ENCODE peak calls at places on chromosomes 16 and 17, in four cellular contexts. S is stomach, C is esophagus muscularis mucosa, W is upper lobe of left lung. M is an unnamed sample.

GRCh38 chr16:1992475-1993292 is 2.9 kb downstream of the SYNGR3 start:
- DNase-seq in S (no peak), C (no peak), W (peak), M (no peak)

GRCh38 chr16:8295436-8295835 is 294.9 kb downstream of the TMEM114 start:
- DNase-seq in S (no peak), C (no peak), W (no peak), M (no peak)

GRCh38 chr17:74565116-74565515 is 2.2 kb downstream of the CD300H start:
- DNase-seq in S (no peak), C (no peak), W (no peak), M (no peak)

GRCh38 chr16:29665294-29666077 is 2.4 kb downstream of the SPN start:
- DNase-seq in S (no peak), C (no peak), W (no peak), M (no peak)

GRCh38 chr17:79459003-79459655 is 151.7 kb downstream of the RBFOX3 start:
- DNase-seq in S (no peak), C (no peak), W (peak), M (no peak)

GRCh38 chr16:8663192-8664089 is 11.0 kb upstream of the ABAT start:
- DNase-seq in S (no peak), C (no peak), W (no peak), M (no peak)

GRCh38 chr16:27924411-27925118 is 138.9 kb downstream of the GSG1L start:
- DNase-seq in S (no peak), C (no peak), W (no peak), M (no peak)

GRCh38 chr16:55778718-55779117 is 54.2 kb downstream of the CES1 start:
- DNase-seq in S (no peak), C (no peak), W (no peak), M (no peak)

GRCh38 chr16:89093602-89094251 is at the start of gene ACSF3:
- DNase-seq in S (peak), C (no peak), W (peak), M (peak)

GRCh38 chr17:65750166-65750565 is 188.7 kb upstream of the AXIN2 start:
- DNase-seq in S (no peak), C (no peak), W (no peak), M (no peak)

GRCh38 chr17:79215631-79216030 is 141.0 kb downstream of the ENGASE start:
- DNase-seq in S (no peak), C (no peak), W (no peak), M (no peak)

GRCh38 chr16:34078697-34079096 is 619.3 kb downstream of the TP53TG3F start:
- DNase-seq in S (no peak), C (no peak), W (no peak), M (no peak)

GRCh38 chr17:75125984-75126383 is 5.6 kb downstream of the NT5C start:
- DNase-seq in S (no peak), C (no peak), W (no peak), M (no peak)

GRCh38 chr16:50304467-50305440 is 38.4 kb downstream of the ADCY7 start:
- DNase-seq in S (no peak), C (no peak), W (peak), M (no peak)

GRCh38 chr17:74635418-74635817 is 11.9 kb upstream of the CD300E start:
- DNase-seq in S (no peak), C (no peak), W (no peak), M (no peak)

GRCh38 chr16:57260294-57260929 is 15.4 kb downstream of the ARL2BP start:
- DNase-seq in S (peak), C (no peak), W (peak), M (peak)

GRCh38 chr17:35744830-35745229 is 8.2 kb downstream of the GAS2L2 start:
- DNase-seq in S (no peak), C (no peak), W (no peak), M (no peak)

GRCh38 chr17:31397256-31397939 is 5.9 kb downstream of the RAB11FIP4 start:
- DNase-seq in S (no peak), C (no peak), W (no peak), M (no peak)

GRCh38 chr17:40319651-40320550 is 10.9 kb downstream of the RARA start:
- DNase-seq in S (peak), C (no peak), W (no peak), M (peak)

GRCh38 chr16:84867696-84868095 is 47.9 kb downstream of the CRISPLD2 start:
- DNase-seq in S (no peak), C (no peak), W (no peak), M (no peak)

GRCh38 chr17:8997994-8998628 is 23.2 kb upstream of the NTN1 start:
- DNase-seq in S (peak), C (no peak), W (peak), M (peak)

GRCh38 chr17:8995711-8996110 is 25.6 kb upstream of the NTN1 start:
- DNase-seq in S (no peak), C (no peak), W (no peak), M (no peak)

GRCh38 chr17:8991514-8992285 is 26.2 kb upstream of the PIK3R5 start:
- DNase-seq in S (peak), C (no peak), W (no peak), M (peak)

GRCh38 chr17:8994319-8994718 is 27.0 kb upstream of the NTN1 start:
- DNase-seq in S (peak), C (no peak), W (peak), M (peak)
- TF ChIP-seq EP300 in S (no peak), C (no peak), W (no peak), M (no peak)

GRCh38 chr17:64500487-64500859 is 3.6 kb upstream of the POLG2 start:
- DNase-seq in S (no peak), C (no peak), W (no peak), M (no peak)

GRCh38 chr17:64497565-64498035 is 746 bp upstream of the POLG2 start:
- DNase-seq in S (no peak), C (no peak), W (no peak), M (no peak)

GRCh38 chr17:64496786-64497564 is at the start of gene POLG2:
- DNase-seq in S (peak), C (peak), W (peak), M (peak)

GRCh38 chr17:64499805-64500486 is 3.1 kb upstream of the POLG2 start:
- DNase-seq in S (no peak), C (no peak), W (no peak), M (no peak)

DNA sequence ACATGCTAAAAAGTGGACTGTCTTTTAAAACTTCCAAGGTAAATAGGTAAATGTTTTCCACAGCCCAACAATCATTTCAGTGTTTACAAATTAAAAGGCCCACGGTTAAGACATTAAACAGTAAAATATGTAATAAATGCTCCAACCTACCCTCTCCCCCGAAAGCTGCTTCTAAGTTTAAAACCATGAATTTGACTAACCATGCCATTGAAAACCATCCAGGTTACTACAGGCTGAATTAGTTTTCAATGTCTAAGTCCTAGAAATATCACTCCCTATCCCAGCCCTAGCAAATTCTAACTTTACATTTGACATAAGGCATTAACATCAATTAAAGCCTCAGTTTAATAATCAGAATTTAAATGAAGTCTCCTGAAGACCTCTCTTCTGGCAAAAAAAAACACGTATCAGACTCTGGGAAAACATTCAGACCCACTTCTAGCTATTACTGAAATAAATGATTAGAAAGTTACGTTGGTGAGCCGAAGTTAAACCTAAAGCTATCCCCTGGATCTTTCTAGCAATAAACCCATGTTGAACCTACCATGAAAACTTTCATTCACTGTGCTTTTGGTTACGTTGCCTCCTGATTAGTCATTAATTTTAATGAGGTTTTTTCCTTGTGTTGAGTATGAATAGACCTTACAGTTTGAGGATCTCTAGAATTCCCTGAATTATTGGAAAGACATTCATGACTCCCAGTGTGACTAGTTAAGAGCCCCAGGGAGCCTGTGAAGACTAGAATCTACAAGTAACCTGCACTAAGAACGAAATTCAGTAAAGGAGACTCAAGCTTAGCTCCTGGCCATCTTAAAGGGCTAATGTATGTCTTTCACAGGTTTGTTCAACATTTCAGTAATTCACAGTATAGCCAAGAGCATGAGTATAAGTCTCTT is 1.7 kb upstream of the POLG2 start:
- DNase-seq in S (no peak), C (no peak), W (no peak), M (no peak)
- H3K27ac ChIP-seq in S (no peak), C (no peak), W (no peak), M (peak)

DNA sequence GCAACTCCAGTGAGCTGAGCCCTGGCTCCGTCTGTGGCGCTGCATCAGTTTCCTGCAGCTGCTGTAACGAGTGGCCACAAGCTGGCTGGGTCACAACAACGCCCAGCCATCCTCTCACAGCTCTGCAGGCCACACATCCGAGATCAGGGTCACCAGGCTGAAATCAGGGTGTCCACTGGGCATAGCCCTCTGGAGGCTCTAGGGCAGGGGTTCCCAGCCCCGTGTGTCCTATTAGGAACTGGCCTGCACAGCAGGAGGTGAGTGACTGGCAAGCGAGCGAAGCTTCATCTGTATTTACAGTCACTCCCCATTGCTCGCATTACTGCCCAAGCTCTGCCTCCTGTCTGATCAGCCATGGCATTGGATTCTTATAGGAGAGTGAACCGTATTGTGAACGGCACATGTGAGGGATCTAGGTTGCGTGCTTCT is 176.3 kb downstream of the SEC14L1 start:
- DNase-seq in S (no peak), C (no peak), W (no peak), M (peak)
- TF ChIP-seq POLR2AphosphoS5 in S (no peak), C (no peak), W (no peak), M (no peak)

GRCh38 chr17:48871551-48872351 is 20.8 kb upstream of the ATP5MC1 start:
- DNase-seq in S (peak), C (no peak), W (no peak), M (peak)
- TF ChIP-seq EP300 in S (no peak), C (no peak), W (no peak), M (no peak)

GRCh38 chr16:71352466-71352865 is 6.1 kb upstream of the CALB2 start:
- DNase-seq in S (no peak), C (no peak), W (no peak), M (no peak)

GRCh38 chr16:71352963-71353460 is 5.5 kb upstream of the CALB2 start:
- DNase-seq in S (no peak), C (no peak), W (no peak), M (no peak)

GRCh38 chr16:71350821-71351557 is 7.5 kb upstream of the CALB2 start:
- DNase-seq in S (no peak), C (no peak), W (no peak), M (no peak)

GRCh38 chr16:71353736-71354135 is 4.8 kb upstream of the CALB2 start:
- DNase-seq in S (no peak), C (no peak), W (no peak), M (no peak)

DNA sequence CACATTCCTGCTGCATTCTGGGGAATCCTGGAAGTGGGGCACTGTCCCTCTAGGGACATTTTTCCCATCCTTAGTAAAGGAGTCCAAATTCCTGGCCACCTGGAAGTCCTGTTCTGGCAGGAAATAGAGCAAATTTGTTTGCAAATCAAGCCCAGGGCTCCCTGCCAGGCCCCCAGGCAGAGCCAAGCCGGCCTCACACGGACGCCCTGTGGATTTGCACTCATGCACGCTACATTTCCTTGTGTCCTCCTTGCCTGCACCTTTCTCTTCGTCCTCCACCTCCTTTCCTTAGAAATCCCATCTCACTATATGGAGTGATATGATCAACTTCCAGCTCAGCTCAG is 7.0 kb upstream of the CALB2 start:
- DNase-seq in S (no peak), C (no peak), W (peak), M (no peak)
- H3K27ac ChIP-seq in S (no peak), C (no peak), W (no peak), M (no peak)

GRCh38 chr17:7575959-7576358 is 3.5 kb upstream of the CD68 start:
- DNase-seq in S (no peak), C (no peak), W (no peak), M (no peak)

GRCh38 chr17:7579001-7579838 is at the start of gene CD68:
- DNase-seq in S (peak), C (peak), W (no peak), M (peak)

GRCh38 chr17:7576432-7576937 is 3.0 kb upstream of the CD68 start:
- DNase-seq in S (no peak), C (no peak), W (no peak), M (no peak)

GRCh38 chr17:7575481-7575883 is 4.0 kb upstream of the CD68 start:
- DNase-seq in S (no peak), C (no peak), W (no peak), M (no peak)

GRCh38 chr17:7577327-7578199 is 1.9 kb upstream of the CD68 start:
- DNase-seq in S (no peak), C (no peak), W (no peak), M (no peak)
- TF ChIP-seq POLR2AphosphoS5 in S (no peak), C (peak), W (no peak), M (peak)